ENCODE peak calls at places on chromosomes 11 and 22, in four cellular contexts. N is HepG2, Q is stomach, J is breast epithelium. T is an unnamed sample.

GRCh38 chr11:42265072-42265471 is 805.6 kb upstream of the LRRC4C start:
- DNase-seq in J (no peak), N (no peak), Q (no peak), T (no peak)

GRCh38 chr11:102914238-102915043 is 39.7 kb upstream of the MMP12 start:
- DNase-seq in J (no peak), N (peak), Q (no peak), T (no peak)

GRCh38 chr11:6480299-6480914 is 724 bp downstream of the ARFIP2 start:
- DNase-seq in J (no peak), Q (peak), N (no peak), T (no peak)

GRCh38 chr22:50326225-50326958 is 420 bp downstream of the DENND6B start:
- DNase-seq in J (no peak), N (no peak), Q (no peak), T (no peak)

GRCh38 chr11:12968101-12968500 is 41.0 kb upstream of the RASSF10 start:
- DNase-seq in N (no peak), Q (no peak), J (no peak), T (no peak)

GRCh38 chr11:105911454-105911853 is 110.6 kb downstream of the MSANTD4 start:
- DNase-seq in N (no peak), J (no peak), Q (no peak), T (no peak)

GRCh38 chr22:41947181-41948080 is 479 bp upstream of the CENPM start:
- DNase-seq in Q (no peak), J (no peak), N (no peak), T (no peak)

GRCh38 chr11:33989461-33989860 is 62.1 kb upstream of the CAPRIN1 start:
- DNase-seq in J (no peak), N (no peak), Q (no peak), T (no peak)

GRCh38 chr11:45027312-45027711 is 76.6 kb upstream of the TP53I11 start:
- DNase-seq in Q (no peak), J (no peak), N (no peak), T (no peak)

GRCh38 chr11:18322818-18323570 is 627 bp downstream of the GTF2H1 start:
- DNase-seq in N (no peak), Q (no peak), J (no peak), T (no peak)

GRCh38 chr11:119896387-119897045 is 167.5 kb upstream of the NECTIN1 start:
- DNase-seq in N (no peak), J (no peak), Q (no peak), T (no peak)

GRCh38 chr11:637333-637592 is 194 bp downstream of the DRD4 start:
- DNase-seq in Q (no peak), J (no peak), N (no peak), T (no peak)

GRCh38 chr11:74671520-74672196 is 59.6 kb downstream of the CHRDL2 start:
- DNase-seq in Q (no peak), N (no peak), J (no peak), T (no peak)

GRCh38 chr22:37020192-37020479 is 594 bp downstream of the MPST start:
- DNase-seq in Q (peak), N (no peak), J (no peak), T (no peak)

GRCh38 chr11:37306563-37306962 is 708.5 kb upstream of the RAG2 start:
- DNase-seq in J (no peak), Q (no peak), N (no peak), T (no peak)

GRCh38 chr22:29593923-29594322 is 9.5 kb upstream of the NF2 start:
- DNase-seq in N (peak), J (no peak), Q (no peak), T (no peak)

GRCh38 chr22:27546157-27546556 is 255.4 kb downstream of the MN1 start:
- DNase-seq in N (no peak), Q (no peak), J (no peak), T (no peak)

GRCh38 chr11:17418437-17418836 is 30.0 kb upstream of the KCNJ11 start:
- DNase-seq in J (no peak), Q (no peak), N (no peak), T (no peak)

GRCh38 chr11:69297225-69297925 is 3.4 kb downstream of the MYEOV start:
- DNase-seq in J (peak), Q (peak), N (peak), T (peak)

GRCh38 chr11:73343076-73343833 is 32.9 kb upstream of the RELT start:
- DNase-seq in Q (no peak), N (no peak), J (no peak), T (no peak)

GRCh38 chr11:128235446-128235845 is 351.9 kb downstream of the ETS1 start:
- DNase-seq in J (no peak), Q (no peak), N (no peak), T (no peak)

GRCh38 chr11:76637491-76638266 is 32.9 kb downstream of the LRRC32 start:
- DNase-seq in Q (no peak), J (no peak), N (no peak), T (peak)

GRCh38 chr11:76810151-76810853 is 27.1 kb downstream of the TSKU start:
- DNase-seq in Q (no peak), J (peak), N (no peak), T (no peak)

GRCh38 chr11:115215694-115216615 is 288.3 kb downstream of the CADM1 start:
- DNase-seq in N (peak), J (no peak), Q (no peak), T (no peak)

GRCh38 chr11:119991669-119992068 is 146.2 kb downstream of the TRIM29 start:
- DNase-seq in J (no peak), N (no peak), Q (no peak), T (no peak)

GRCh38 chr22:18103527-18104269 is 6.9 kb upstream of the TUBA8 start:
- DNase-seq in J (no peak), N (no peak), Q (no peak), T (peak)

GRCh38 chr22:17570851-17571631 is 7.7 kb downstream of the SLC25A18 start:
- DNase-seq in J (peak), N (no peak), Q (peak), T (peak)

GRCh38 chr11:1078191-1078601 is 3.5 kb downstream of the MUC2 start:
- DNase-seq in Q (no peak), N (no peak), J (no peak), T (peak)

GRCh38 chr11:70732493-70733206 is 334.3 kb downstream of the CTTN start:
- DNase-seq in J (no peak), N (no peak), Q (no peak), T (no peak)

GRCh38 chr11:71914617-71915189 is 13.7 kb downstream of the XNDC1N start:
- DNase-seq in J (no peak), N (no peak), Q (no peak), T (no peak)

GRCh38 chr22:45717787-45718186 is 46.2 kb downstream of the ATXN10 start:
- DNase-seq in N (no peak), Q (no peak), J (no peak), T (no peak)

GRCh38 chr11:116052603-116053537 is 548.7 kb upstream of the CADM1 start:
- DNase-seq in N (no peak), Q (no peak), J (no peak), T (no peak)

GRCh38 chr11:33329705-33330329 is 72.6 kb downstream of the HIPK3 start:
- DNase-seq in J (no peak), Q (peak), N (peak), T (no peak)

GRCh38 chr11:34250732-34251639 is 106.8 kb downstream of the ABTB2 start:
- DNase-seq in J (no peak), Q (peak), N (no peak), T (no peak)

GRCh38 chr11:35651263-35651662 is 11.3 kb upstream of the TRIM44 start:
- DNase-seq in J (no peak), Q (no peak), N (no peak), T (no peak)

GRCh38 chr11:57387284-57388030 is 3.0 kb downstream of the PRG2 start:
- DNase-seq in J (no peak), Q (no peak), N (no peak), T (no peak)

GRCh38 chr11:64763804-64764611 is 4.2 kb upstream of the PYGM start:
- DNase-seq in Q (peak), N (no peak), J (no peak), T (no peak)

GRCh38 chr11:89163686-89164085 is 14.0 kb upstream of the TYR start:
- DNase-seq in N (no peak), Q (no peak), J (no peak), T (no peak)

GRCh38 chr11:56950510-56950909 is 38.2 kb upstream of the OR5AK2 start:
- DNase-seq in Q (no peak), J (no peak), N (no peak), T (no peak)

GRCh38 chr11:133784359-133784758 is 61.0 kb downstream of the SPATA19 start:
- DNase-seq in J (no peak), Q (no peak), N (no peak), T (no peak)
- TF ChIP-seq POLR2AphosphoS5 in J (no peak), Q (no peak), N (no peak), T (no peak)

GRCh38 chr22:19995611-19996339 is 20.8 kb downstream of the ARVCF start:
- DNase-seq in N (no peak), J (peak), Q (no peak), T (peak)
- H3K4me3 ChIP-seq in N (no peak), J (no peak), Q (no peak), T (no peak)

GRCh38 chr11:67056640-67057409 is at the start of gene RHOD:
- DNase-seq in N (no peak), Q (peak), J (no peak), T (peak)
- TF ChIP-seq POLR2A in N (no peak), Q (no peak), J (no peak), T (peak)

GRCh38 chr11:30342736-30343166 is 19.8 kb downstream of the ARL14EP start:
- DNase-seq in N (no peak), Q (no peak), J (no peak), T (no peak)
- TF ChIP-seq POLR2AphosphoS5 in N (no peak), Q (no peak), J (no peak), T (no peak)

GRCh38 chr11:122440783-122441701 is 214.5 kb upstream of the UBASH3B start:
- DNase-seq in J (no peak), N (no peak), Q (no peak), T (no peak)
- H3K4me3 ChIP-seq in J (peak), N (peak), Q (peak), T (peak)

GRCh38 chr22:43114958-43115357 is 4.4 kb downstream of the BIK start:
- DNase-seq in Q (peak), N (peak), J (peak), T (peak)
- TF ChIP-seq POLR2A in Q (no peak), N (no peak), J (no peak), T (no peak)

GRCh38 chr11:9005087-9005486 is 1.3 kb upstream of the NRIP3 start:
- DNase-seq in N (no peak), Q (no peak), J (no peak), T (no peak)

GRCh38 chr11:9003573-9004309 is at the start of gene NRIP3:
- DNase-seq in N (no peak), Q (peak), J (peak), T (peak)

GRCh38 chr11:9002920-9003572 is 755 bp downstream of the NRIP3 start:
- DNase-seq in Q (no peak), J (no peak), N (no peak), T (no peak)

GRCh38 chr11:9004310-9004945 is 627 bp upstream of the NRIP3 start:
- DNase-seq in J (no peak), N (no peak), Q (no peak), T (peak)

DNA sequence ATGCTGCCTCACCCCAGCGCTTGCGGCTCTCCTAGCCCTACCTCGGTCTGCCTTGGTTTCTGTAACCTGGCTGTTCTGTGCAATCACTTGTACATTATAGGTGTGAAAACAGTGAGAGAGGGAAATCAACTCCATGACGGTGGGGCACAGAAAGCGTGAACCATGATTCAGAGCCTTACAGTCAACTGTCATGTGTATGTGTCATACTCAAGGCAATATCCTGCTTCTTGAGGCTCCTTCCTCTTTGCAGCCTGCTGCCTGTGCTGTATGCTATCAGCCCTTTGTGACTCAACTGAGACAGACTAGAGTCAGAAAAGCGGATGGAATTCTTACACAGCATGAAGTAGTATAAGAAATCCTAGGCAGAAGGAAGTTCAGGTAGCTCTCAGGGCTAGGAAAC is 2.1 kb downstream of the NRIP3 start:
- DNase-seq in Q (no peak), N (no peak), J (no peak), T (peak)
- TF ChIP-seq POLR2AphosphoS5 in Q (no peak), N (no peak), J (no peak), T (no peak)

GRCh38 chr22:32106930-32107329 is 52.2 kb downstream of the C22orf42 start:
- DNase-seq in J (no peak), Q (no peak), N (no peak), T (no peak)
- H3K4me3 ChIP-seq in J (no peak), Q (no peak), N (no peak), T (no peak)